ENCODE peak calls at places on chromosome 22, in ten cellular contexts. One of them, this sample, is unnamed.

GRCh38 chr22:35534091-35534490 is 6.5 kb upstream of the RASD2 start:
- DNase-seq in RWPE2: no peak
- DNase-seq in iPS DF 6.9: no peak
- DNase-seq in astrocyte: no peak
- DNase-seq in psoas muscle: no peak
- DNase-seq in mesenchymal stem cell: no peak
- DNase-seq in CD8-positive, alpha-beta T cell: no peak
- DNase-seq in CD8-positive, alpha-beta memory T cell: no peak
- DNase-seq in heart right ventricle: no peak
- DNase-seq in testis: no peak
- DNase-seq in this sample: no peak

GRCh38 chr22:37804502-37804885 is 3.2 kb upstream of the GCAT start:
- DNase-seq in mesenchymal stem cell: no peak
- DNase-seq in psoas muscle: no peak
- DNase-seq in testis: no peak
- DNase-seq in iPS DF 6.9: no peak
- DNase-seq in RWPE2: no peak
- DNase-seq in astrocyte: no peak
- DNase-seq in heart right ventricle: no peak
- DNase-seq in CD8-positive, alpha-beta T cell: no peak
- DNase-seq in CD8-positive, alpha-beta memory T cell: no peak
- DNase-seq in this sample: no peak

GRCh38 chr22:23012081-23012622 is 58.2 kb upstream of the GNAZ start:
- DNase-seq in iPS DF 6.9: no peak
- DNase-seq in testis: no peak
- DNase-seq in psoas muscle: no peak
- DNase-seq in heart right ventricle: no peak
- DNase-seq in RWPE2: no peak
- DNase-seq in CD8-positive, alpha-beta memory T cell: peak; percentile 55
- DNase-seq in astrocyte: no peak
- DNase-seq in CD8-positive, alpha-beta T cell: no peak
- DNase-seq in mesenchymal stem cell: no peak
- DNase-seq in this sample: no peak

GRCh38 chr22:19766506-19767426 is 6.2 kb downstream of the TBX1 start:
- DNase-seq in CD8-positive, alpha-beta T cell: peak; percentile 59
- DNase-seq in psoas muscle: peak; percentile 76
- DNase-seq in CD8-positive, alpha-beta memory T cell: no peak
- DNase-seq in iPS DF 6.9: no peak
- DNase-seq in mesenchymal stem cell: peak; percentile 21
- DNase-seq in RWPE2: no peak
- DNase-seq in testis: peak; percentile 36
- DNase-seq in astrocyte: no peak
- DNase-seq in heart right ventricle: no peak
- DNase-seq in this sample: peak; percentile 9

GRCh38 chr22:49008682-49009235 is 818.9 kb downstream of the BRD1 start:
- DNase-seq in RWPE2: no peak
- DNase-seq in testis: peak; percentile 9
- DNase-seq in CD8-positive, alpha-beta memory T cell: no peak
- DNase-seq in heart right ventricle: no peak
- DNase-seq in iPS DF 6.9: no peak
- DNase-seq in astrocyte: no peak
- DNase-seq in mesenchymal stem cell: no peak
- DNase-seq in psoas muscle: peak; percentile 32
- DNase-seq in CD8-positive, alpha-beta T cell: peak; percentile 15
- DNase-seq in this sample: no peak

GRCh38 chr22:27597703-27598444 is 203.7 kb downstream of the MN1 start:
- DNase-seq in RWPE2: no peak
- DNase-seq in CD8-positive, alpha-beta T cell: no peak
- DNase-seq in astrocyte: no peak
- DNase-seq in CD8-positive, alpha-beta memory T cell: no peak
- DNase-seq in iPS DF 6.9: no peak
- DNase-seq in testis: no peak
- DNase-seq in heart right ventricle: no peak
- DNase-seq in mesenchymal stem cell: no peak
- DNase-seq in psoas muscle: no peak
- DNase-seq in this sample: no peak

GRCh38 chr22:40690370-40690769 is 11.1 kb downstream of the MCHR1 start:
- DNase-seq in testis: no peak
- DNase-seq in psoas muscle: no peak
- DNase-seq in CD8-positive, alpha-beta memory T cell: no peak
- DNase-seq in heart right ventricle: no peak
- DNase-seq in CD8-positive, alpha-beta T cell: no peak
- DNase-seq in iPS DF 6.9: no peak
- DNase-seq in mesenchymal stem cell: no peak
- DNase-seq in astrocyte: no peak
- DNase-seq in RWPE2: no peak
- DNase-seq in this sample: no peak

GRCh38 chr22:42179616-42180015 is 49.0 kb upstream of the CYP2D6 start:
- DNase-seq in iPS DF 6.9: no peak
- DNase-seq in astrocyte: peak; percentile 76
- DNase-seq in testis: no peak
- DNase-seq in CD8-positive, alpha-beta T cell: no peak
- DNase-seq in RWPE2: no peak
- DNase-seq in CD8-positive, alpha-beta memory T cell: no peak
- DNase-seq in heart right ventricle: no peak
- DNase-seq in mesenchymal stem cell: peak; percentile 51
- DNase-seq in psoas muscle: no peak
- DNase-seq in this sample: peak; percentile 51

GRCh38 chr22:23538502-23538860 is 41.6 kb downstream of the IGLL1 start:
- DNase-seq in psoas muscle: no peak
- DNase-seq in mesenchymal stem cell: no peak
- DNase-seq in heart right ventricle: no peak
- DNase-seq in astrocyte: no peak
- DNase-seq in testis: no peak
- DNase-seq in CD8-positive, alpha-beta T cell: no peak
- DNase-seq in CD8-positive, alpha-beta memory T cell: no peak
- DNase-seq in iPS DF 6.9: no peak
- DNase-seq in RWPE2: no peak
- DNase-seq in this sample: no peak

GRCh38 chr22:29992341-29993275 is 87.7 kb upstream of the HORMAD2 start:
- DNase-seq in psoas muscle: no peak
- DNase-seq in testis: no peak
- DNase-seq in iPS DF 6.9: no peak
- DNase-seq in heart right ventricle: no peak
- DNase-seq in mesenchymal stem cell: no peak
- DNase-seq in CD8-positive, alpha-beta memory T cell: no peak
- DNase-seq in astrocyte: peak; percentile 59
- DNase-seq in CD8-positive, alpha-beta T cell: no peak
- DNase-seq in RWPE2: no peak
- DNase-seq in this sample: peak; percentile 9

GRCh38 chr22:29650370-29650769 is 46.9 kb downstream of the NF2 start:
- DNase-seq in CD8-positive, alpha-beta memory T cell: no peak
- DNase-seq in RWPE2: no peak
- DNase-seq in CD8-positive, alpha-beta T cell: no peak
- DNase-seq in testis: no peak
- DNase-seq in astrocyte: no peak
- DNase-seq in iPS DF 6.9: no peak
- DNase-seq in mesenchymal stem cell: no peak
- DNase-seq in heart right ventricle: no peak
- DNase-seq in psoas muscle: no peak
- DNase-seq in this sample: no peak

DNA sequence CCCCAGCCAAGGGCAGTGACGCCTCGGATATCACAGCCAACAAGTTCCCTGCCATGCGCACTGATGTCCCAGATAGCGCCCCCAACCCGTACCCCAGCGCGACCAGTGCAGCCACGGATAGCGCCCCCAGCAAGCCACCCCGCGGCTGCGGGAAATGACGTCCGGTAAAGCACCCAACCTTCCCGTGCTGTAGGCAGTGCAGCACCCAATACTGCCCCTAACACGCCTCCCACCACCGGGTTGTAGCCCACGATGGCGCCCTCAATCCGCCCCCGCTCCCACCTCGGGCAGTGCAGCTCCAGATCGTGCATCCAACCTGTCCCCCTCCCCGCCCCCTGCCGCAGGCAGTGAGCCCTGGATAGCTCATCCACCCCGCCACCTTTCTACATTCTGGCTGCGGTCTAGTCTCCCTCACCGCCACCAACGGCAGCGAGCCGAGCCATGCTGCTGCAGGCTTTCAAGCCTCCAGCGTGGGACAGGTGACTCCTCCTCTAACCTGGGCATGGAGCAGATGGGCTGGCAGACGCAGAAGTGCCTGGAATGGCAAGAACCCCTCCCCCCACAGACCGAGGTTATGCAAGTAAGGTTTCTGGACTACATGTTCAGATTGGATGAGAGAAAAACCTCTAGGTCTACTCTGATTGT is 540 bp downstream of the RFPL2 start:
- DNase-seq in CD8-positive, alpha-beta memory T cell: peak; percentile 36
- DNase-seq in astrocyte: no peak
- DNase-seq in CD8-positive, alpha-beta T cell: no peak
- DNase-seq in RWPE2: no peak
- DNase-seq in iPS DF 6.9: no peak
- DNase-seq in mesenchymal stem cell: no peak
- DNase-seq in psoas muscle: no peak
- DNase-seq in heart right ventricle: no peak
- DNase-seq in testis: no peak
- DNase-seq in this sample: no peak
- H3K4me3 ChIP-seq in CD8-positive, alpha-beta memory T cell: peak overlapping the region; percentile 44
- H3K4me3 ChIP-seq in astrocyte: no peak overlapping the region
- H3K4me3 ChIP-seq in CD8-positive, alpha-beta T cell: peak overlapping the region; percentile 33
- H3K4me3 ChIP-seq in RWPE2: peak overlapping the region; percentile 32
- H3K4me3 ChIP-seq in iPS DF 6.9: peak overlapping the region; percentile 43
- H3K4me3 ChIP-seq in mesenchymal stem cell: no peak overlapping the region
- H3K4me3 ChIP-seq in psoas muscle: no peak overlapping the region
- H3K4me3 ChIP-seq in heart right ventricle: peak overlapping the region; percentile 19
- H3K4me3 ChIP-seq in testis: no peak overlapping the region
- H3K4me3 ChIP-seq in this sample: no peak overlapping the region

DNA sequence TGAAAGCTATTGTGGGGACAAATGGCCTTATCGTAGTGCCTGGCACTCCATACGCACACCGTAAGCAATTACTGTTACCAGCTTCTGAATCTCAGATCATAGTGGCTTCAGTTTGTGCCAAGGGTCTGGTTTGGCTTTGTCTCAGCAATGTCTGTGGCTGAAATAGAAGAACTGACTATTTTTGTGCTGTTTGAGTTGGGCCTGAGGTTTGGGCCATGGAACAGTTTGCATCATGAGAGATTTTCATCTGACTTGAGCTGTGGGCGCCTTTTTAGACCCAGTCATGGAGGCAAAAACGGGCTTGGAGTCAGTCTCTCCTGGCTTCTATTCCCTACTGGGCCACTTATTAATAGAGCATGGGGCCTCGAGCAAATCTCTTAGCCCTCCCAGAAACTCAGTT is 121.1 kb upstream of the CRYBB3 start:
- DNase-seq in CD8-positive, alpha-beta memory T cell: no peak
- DNase-seq in RWPE2: no peak
- DNase-seq in psoas muscle: no peak
- DNase-seq in mesenchymal stem cell: no peak
- DNase-seq in CD8-positive, alpha-beta T cell: no peak
- DNase-seq in astrocyte: peak; percentile 42
- DNase-seq in heart right ventricle: no peak
- DNase-seq in iPS DF 6.9: no peak
- DNase-seq in testis: no peak
- DNase-seq in this sample: no peak
- H3K27ac ChIP-seq in CD8-positive, alpha-beta memory T cell: no peak overlapping the region
- H3K27ac ChIP-seq in RWPE2: no peak overlapping the region
- H3K27ac ChIP-seq in psoas muscle: peak overlapping the region; percentile 16
- H3K27ac ChIP-seq in mesenchymal stem cell: no peak overlapping the region
- H3K27ac ChIP-seq in CD8-positive, alpha-beta T cell: no peak overlapping the region
- H3K27ac ChIP-seq in astrocyte: no peak overlapping the region
- H3K27ac ChIP-seq in heart right ventricle: no peak overlapping the region
- H3K27ac ChIP-seq in iPS DF 6.9: no peak overlapping the region
- H3K27ac ChIP-seq in testis: no peak overlapping the region
- H3K27ac ChIP-seq in this sample: no peak overlapping the region

GRCh38 chr22:46592390-46592872 is 27.8 kb upstream of the GRAMD4 start:
- DNase-seq in testis: no peak
- DNase-seq in iPS DF 6.9: no peak
- DNase-seq in heart right ventricle: peak; percentile 69
- DNase-seq in mesenchymal stem cell: no peak
- DNase-seq in CD8-positive, alpha-beta T cell: peak; percentile 75
- DNase-seq in astrocyte: peak; percentile 89
- DNase-seq in psoas muscle: no peak
- DNase-seq in RWPE2: no peak
- DNase-seq in CD8-positive, alpha-beta memory T cell: peak; percentile 49
- DNase-seq in this sample: peak; percentile 77
- H3K4me3 ChIP-seq in testis: no peak overlapping the region
- H3K4me3 ChIP-seq in iPS DF 6.9: no peak overlapping the region
- H3K4me3 ChIP-seq in heart right ventricle: peak overlapping the region; percentile 28
- H3K4me3 ChIP-seq in mesenchymal stem cell: no peak overlapping the region
- H3K4me3 ChIP-seq in CD8-positive, alpha-beta T cell: no peak overlapping the region
- H3K4me3 ChIP-seq in astrocyte: peak overlapping the region; percentile 47
- H3K4me3 ChIP-seq in psoas muscle: peak overlapping the region; percentile 4
- H3K4me3 ChIP-seq in RWPE2: no peak overlapping the region
- H3K4me3 ChIP-seq in CD8-positive, alpha-beta memory T cell: peak overlapping the region; percentile 14
- H3K4me3 ChIP-seq in this sample: peak overlapping the region; percentile 33

GRCh38 chr22:50400406-50400805 is 57.3 kb downstream of the PPP6R2 start:
- DNase-seq in CD8-positive, alpha-beta memory T cell: no peak
- DNase-seq in psoas muscle: no peak
- DNase-seq in testis: no peak
- DNase-seq in heart right ventricle: no peak
- DNase-seq in RWPE2: no peak
- DNase-seq in mesenchymal stem cell: no peak
- DNase-seq in astrocyte: no peak
- DNase-seq in iPS DF 6.9: no peak
- DNase-seq in CD8-positive, alpha-beta T cell: no peak
- DNase-seq in this sample: no peak

GRCh38 chr22:50399751-50400331 is 56.7 kb downstream of the PPP6R2 start:
- DNase-seq in CD8-positive, alpha-beta T cell: no peak
- DNase-seq in heart right ventricle: peak; percentile 23
- DNase-seq in testis: peak; percentile 54
- DNase-seq in RWPE2: no peak
- DNase-seq in psoas muscle: peak; percentile 59
- DNase-seq in astrocyte: no peak
- DNase-seq in iPS DF 6.9: peak; percentile 37
- DNase-seq in CD8-positive, alpha-beta memory T cell: peak; percentile 13
- DNase-seq in mesenchymal stem cell: peak; percentile 32
- DNase-seq in this sample: peak; percentile 22

GRCh38 chr22:50401907-50402306 is 58.8 kb downstream of the PPP6R2 start:
- DNase-seq in psoas muscle: no peak
- DNase-seq in iPS DF 6.9: no peak
- DNase-seq in astrocyte: no peak
- DNase-seq in mesenchymal stem cell: no peak
- DNase-seq in CD8-positive, alpha-beta T cell: no peak
- DNase-seq in RWPE2: no peak
- DNase-seq in CD8-positive, alpha-beta memory T cell: no peak
- DNase-seq in testis: no peak
- DNase-seq in heart right ventricle: no peak
- DNase-seq in this sample: no peak

GRCh38 chr22:50398698-50399648 is 55.8 kb downstream of the PPP6R2 start:
- DNase-seq in iPS DF 6.9: no peak
- DNase-seq in mesenchymal stem cell: peak; percentile 29
- DNase-seq in astrocyte: no peak
- DNase-seq in testis: no peak
- DNase-seq in psoas muscle: no peak
- DNase-seq in RWPE2: no peak
- DNase-seq in heart right ventricle: no peak
- DNase-seq in CD8-positive, alpha-beta memory T cell: no peak
- DNase-seq in CD8-positive, alpha-beta T cell: no peak
- DNase-seq in this sample: no peak

DNA sequence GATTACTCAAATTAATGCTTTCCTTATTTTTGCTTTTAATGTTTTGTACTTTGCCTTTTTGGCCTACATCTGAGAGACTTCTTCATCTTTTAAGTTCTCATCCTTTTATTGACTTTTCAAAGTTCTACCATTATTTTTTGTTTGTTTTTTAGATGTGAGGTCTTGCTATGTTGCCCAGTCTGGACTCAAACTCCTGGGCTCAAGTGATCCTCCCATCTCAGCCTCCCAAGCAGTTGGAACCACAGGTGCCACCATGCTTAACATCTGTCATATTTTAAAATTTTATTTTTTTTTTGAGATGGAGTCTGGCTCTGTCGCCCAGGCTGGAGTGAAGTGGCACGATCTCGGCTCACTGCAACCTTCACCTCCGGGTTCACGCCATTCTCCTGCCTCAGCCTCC is 57.8 kb downstream of the PPP6R2 start:
- DNase-seq in CD8-positive, alpha-beta T cell: no peak
- DNase-seq in astrocyte: no peak
- DNase-seq in RWPE2: no peak
- DNase-seq in mesenchymal stem cell: no peak
- DNase-seq in heart right ventricle: no peak
- DNase-seq in testis: no peak
- DNase-seq in CD8-positive, alpha-beta memory T cell: no peak
- DNase-seq in iPS DF 6.9: no peak
- DNase-seq in psoas muscle: no peak
- DNase-seq in this sample: no peak
- H3K27ac ChIP-seq in CD8-positive, alpha-beta T cell: no peak overlapping the region
- H3K27ac ChIP-seq in astrocyte: no peak overlapping the region
- H3K27ac ChIP-seq in RWPE2: no peak overlapping the region
- H3K27ac ChIP-seq in mesenchymal stem cell: no peak overlapping the region
- H3K27ac ChIP-seq in heart right ventricle: no peak overlapping the region
- H3K27ac ChIP-seq in testis: no peak overlapping the region
- H3K27ac ChIP-seq in CD8-positive, alpha-beta memory T cell: no peak overlapping the region
- H3K27ac ChIP-seq in iPS DF 6.9: no peak overlapping the region
- H3K27ac ChIP-seq in psoas muscle: no peak overlapping the region
- H3K27ac ChIP-seq in this sample: no peak overlapping the region